ENCODE peak calls at places on chromosomes 11 and 22, in eight cellular contexts. One of them, this sample, is unnamed.

GRCh38 chr11:67652965-67653845 is 2.7 kb upstream of the ACY3 start:
- DNase-seq in stimulated activated CD4-positive, alpha-beta T cell treated with anti-CD3 and anti-CD28 coated beads, Interleukin-15, amount 100 ng/mL, for 24 hours: no peak
- DNase-seq in CD4-positive, alpha-beta memory T cell: no peak
- DNase-seq in HuH-7.5: no peak
- DNase-seq in nucleus accumbens: no peak
- DNase-seq in cardiac muscle cell: no peak
- DNase-seq in anterior cingulate cortex: no peak
- DNase-seq in AG08395: no peak
- DNase-seq in this sample: no peak

GRCh38 chr22:46030241-46030880 is 53.4 kb upstream of the WNT7B start:
- DNase-seq in stimulated activated CD4-positive, alpha-beta T cell treated with anti-CD3 and anti-CD28 coated beads, Interleukin-15, amount 100 ng/mL, for 24 hours: no peak
- DNase-seq in CD4-positive, alpha-beta memory T cell: no peak
- DNase-seq in HuH-7.5: no peak
- DNase-seq in nucleus accumbens: no peak
- DNase-seq in cardiac muscle cell: no peak
- DNase-seq in anterior cingulate cortex: no peak
- DNase-seq in AG08395: no peak
- DNase-seq in this sample: no peak

GRCh38 chr22:23767673-23768548 is at the start of gene CHCHD10:
- DNase-seq in stimulated activated CD4-positive, alpha-beta T cell treated with anti-CD3 and anti-CD28 coated beads, Interleukin-15, amount 100 ng/mL, for 24 hours: peak
- DNase-seq in CD4-positive, alpha-beta memory T cell: peak
- DNase-seq in HuH-7.5: peak
- DNase-seq in nucleus accumbens: peak
- DNase-seq in cardiac muscle cell: peak
- DNase-seq in anterior cingulate cortex: peak
- DNase-seq in AG08395: peak
- DNase-seq in this sample: peak

GRCh38 chr11:119721129-119722120 is 7.6 kb downstream of the NECTIN1 start:
- DNase-seq in stimulated activated CD4-positive, alpha-beta T cell treated with anti-CD3 and anti-CD28 coated beads, Interleukin-15, amount 100 ng/mL, for 24 hours: no peak
- DNase-seq in CD4-positive, alpha-beta memory T cell: no peak
- DNase-seq in HuH-7.5: peak
- DNase-seq in nucleus accumbens: no peak
- DNase-seq in cardiac muscle cell: peak
- DNase-seq in anterior cingulate cortex: no peak
- DNase-seq in AG08395: peak
- DNase-seq in this sample: peak

GRCh38 chr11:3796346-3796745 is 1.0 kb downstream of the NUP98 start:
- DNase-seq in stimulated activated CD4-positive, alpha-beta T cell treated with anti-CD3 and anti-CD28 coated beads, Interleukin-15, amount 100 ng/mL, for 24 hours: no peak
- DNase-seq in CD4-positive, alpha-beta memory T cell: no peak
- DNase-seq in HuH-7.5: no peak
- DNase-seq in nucleus accumbens: no peak
- DNase-seq in cardiac muscle cell: no peak
- DNase-seq in anterior cingulate cortex: no peak
- DNase-seq in AG08395: no peak
- DNase-seq in this sample: no peak

GRCh38 chr11:96105197-96105895 is 181.4 kb upstream of the MTMR2 start:
- DNase-seq in stimulated activated CD4-positive, alpha-beta T cell treated with anti-CD3 and anti-CD28 coated beads, Interleukin-15, amount 100 ng/mL, for 24 hours: no peak
- DNase-seq in CD4-positive, alpha-beta memory T cell: peak
- DNase-seq in HuH-7.5: no peak
- DNase-seq in nucleus accumbens: no peak
- DNase-seq in cardiac muscle cell: no peak
- DNase-seq in anterior cingulate cortex: no peak
- DNase-seq in AG08395: no peak
- DNase-seq in this sample: no peak

GRCh38 chr11:73969991-73970800 is 12.4 kb downstream of the UCP2 start:
- DNase-seq in stimulated activated CD4-positive, alpha-beta T cell treated with anti-CD3 and anti-CD28 coated beads, Interleukin-15, amount 100 ng/mL, for 24 hours: no peak
- DNase-seq in CD4-positive, alpha-beta memory T cell: no peak
- DNase-seq in HuH-7.5: no peak
- DNase-seq in nucleus accumbens: no peak
- DNase-seq in cardiac muscle cell: no peak
- DNase-seq in anterior cingulate cortex: no peak
- DNase-seq in AG08395: no peak
- DNase-seq in this sample: no peak

GRCh38 chr11:116580828-116581227 is 192.0 kb downstream of the BUD13 start:
- DNase-seq in stimulated activated CD4-positive, alpha-beta T cell treated with anti-CD3 and anti-CD28 coated beads, Interleukin-15, amount 100 ng/mL, for 24 hours: no peak
- DNase-seq in CD4-positive, alpha-beta memory T cell: no peak
- DNase-seq in HuH-7.5: no peak
- DNase-seq in nucleus accumbens: peak
- DNase-seq in cardiac muscle cell: peak
- DNase-seq in anterior cingulate cortex: peak
- DNase-seq in AG08395: no peak
- DNase-seq in this sample: peak

GRCh38 chr11:7677071-7677470 is 3.8 kb upstream of the CYB5R2 start:
- DNase-seq in stimulated activated CD4-positive, alpha-beta T cell treated with anti-CD3 and anti-CD28 coated beads, Interleukin-15, amount 100 ng/mL, for 24 hours: no peak
- DNase-seq in CD4-positive, alpha-beta memory T cell: no peak
- DNase-seq in HuH-7.5: no peak
- DNase-seq in nucleus accumbens: no peak
- DNase-seq in cardiac muscle cell: no peak
- DNase-seq in anterior cingulate cortex: no peak
- DNase-seq in AG08395: no peak
- DNase-seq in this sample: no peak

GRCh38 chr11:62774407-62774806 is 3.2 kb downstream of the TAF6L start:
- DNase-seq in stimulated activated CD4-positive, alpha-beta T cell treated with anti-CD3 and anti-CD28 coated beads, Interleukin-15, amount 100 ng/mL, for 24 hours: no peak
- DNase-seq in CD4-positive, alpha-beta memory T cell: no peak
- DNase-seq in HuH-7.5: no peak
- DNase-seq in nucleus accumbens: no peak
- DNase-seq in cardiac muscle cell: no peak
- DNase-seq in anterior cingulate cortex: no peak
- DNase-seq in AG08395: no peak
- DNase-seq in this sample: no peak

GRCh38 chr11:94011478-94011877 is 9.7 kb upstream of the HEPHL1 start:
- DNase-seq in stimulated activated CD4-positive, alpha-beta T cell treated with anti-CD3 and anti-CD28 coated beads, Interleukin-15, amount 100 ng/mL, for 24 hours: no peak
- DNase-seq in CD4-positive, alpha-beta memory T cell: no peak
- DNase-seq in HuH-7.5: no peak
- DNase-seq in nucleus accumbens: no peak
- DNase-seq in cardiac muscle cell: no peak
- DNase-seq in anterior cingulate cortex: no peak
- DNase-seq in AG08395: no peak
- DNase-seq in this sample: no peak

GRCh38 chr11:28289444-28289843 is 181.3 kb downstream of the METTL15 start:
- DNase-seq in stimulated activated CD4-positive, alpha-beta T cell treated with anti-CD3 and anti-CD28 coated beads, Interleukin-15, amount 100 ng/mL, for 24 hours: no peak
- DNase-seq in CD4-positive, alpha-beta memory T cell: no peak
- DNase-seq in HuH-7.5: no peak
- DNase-seq in nucleus accumbens: no peak
- DNase-seq in cardiac muscle cell: no peak
- DNase-seq in anterior cingulate cortex: no peak
- DNase-seq in AG08395: no peak
- DNase-seq in this sample: no peak

GRCh38 chr22:44758354-44758969 is 6.1 kb downstream of the ARHGAP8 start:
- DNase-seq in stimulated activated CD4-positive, alpha-beta T cell treated with anti-CD3 and anti-CD28 coated beads, Interleukin-15, amount 100 ng/mL, for 24 hours: no peak
- DNase-seq in CD4-positive, alpha-beta memory T cell: no peak
- DNase-seq in HuH-7.5: no peak
- DNase-seq in nucleus accumbens: no peak
- DNase-seq in cardiac muscle cell: no peak
- DNase-seq in anterior cingulate cortex: no peak
- DNase-seq in AG08395: peak
- DNase-seq in this sample: no peak